ENCODE peak calls at places on chromosomes 3 and 15, in five cellular contexts. Y, D, Q, Z and L are unnamed samples.

GRCh38 chr15:53312707-53313106 is 446.8 kb downstream of the WDR72 start:
- DNase-seq in Y (no peak), D (no peak), Q (no peak), Z (no peak), L (no peak)

GRCh38 chr15:78727561-78727960 is 83.7 kb downstream of the ADAMTS7 start:
- DNase-seq in D (peak; percentile 22), Y (no peak), Q (no peak), Z (no peak), L (no peak)

GRCh38 chr15:96326551-96327154 is 3.8 kb upstream of the NR2F2 start:
- DNase-seq in Z (peak; percentile 73), Q (peak; percentile 54), Y (no peak), D (peak; percentile 63), L (no peak)

GRCh38 chr15:86231864-86232801 is 152.5 kb downstream of the AGBL1 start:
- DNase-seq in Z (peak; percentile 27), Y (no peak), Q (no peak), D (peak; percentile 62), L (no peak)

GRCh38 chr3:48301814-48302194 is 31.7 kb downstream of the SPINK8 start:
- DNase-seq in D (peak; percentile 59), Y (no peak), Z (peak; percentile 64), Q (peak; percentile 48), L (no peak)

GRCh38 chr3:42013652-42014442 is 51.9 kb upstream of the ULK4 start:
- DNase-seq in Q (peak; percentile 69), Z (no peak), Y (no peak), D (no peak), L (peak; percentile 23)

GRCh38 chr15:39736646-39737550 is 45.7 kb downstream of the FSIP1 start:
- DNase-seq in Z (no peak), D (no peak), Q (no peak), Y (no peak), L (no peak)

GRCh38 chr3:112640333-112640863 is 545 bp downstream of the CCDC80 start:
- DNase-seq in Y (peak; percentile 68), D (peak; percentile 91), Z (peak; percentile 94), Q (no peak), L (no peak)

GRCh38 chr15:68769702-68770101 is 51.0 kb downstream of the ANP32A start:
- DNase-seq in Q (no peak), D (no peak), Y (no peak), Z (no peak), L (no peak)

GRCh38 chr3:195847061-195847950 is 35.6 kb upstream of the MUC4 start:
- DNase-seq in Y (no peak), Z (peak; percentile 56), D (no peak), Q (no peak), L (no peak)

GRCh38 chr3:142622447-142622846 is 26.3 kb downstream of the PLS1 start:
- DNase-seq in Z (no peak), D (no peak), Q (no peak), Y (no peak), L (no peak)

GRCh38 chr15:63506537-63507035 is 2.2 kb downstream of the USP3 start:
- DNase-seq in Y (no peak), Q (no peak), Z (peak; percentile 59), D (peak; percentile 74), L (no peak)

GRCh38 chr3:34364345-34364744 is 565.9 kb downstream of the PDCD6IP start:
- DNase-seq in Y (no peak), Z (no peak), D (peak; percentile 68), Q (no peak), L (no peak)

GRCh38 chr3:95387242-95388021 is 1324.6 kb downstream of the NSUN3 start:
- DNase-seq in D (no peak), Y (no peak), Q (no peak), Z (no peak), L (no peak)

GRCh38 chr15:45254405-45255293 is 2.6 kb downstream of the SLC28A2 start:
- DNase-seq in Z (peak; percentile 37), Y (peak; percentile 6), D (peak; percentile 60), Q (no peak), L (no peak)

GRCh38 chr3:170220871-170221270 is 1.4 kb upstream of the PRKCI start:
- DNase-seq in Y (no peak), Q (no peak), Z (peak; percentile 24), D (peak; percentile 43), L (no peak)

GRCh38 chr3:120850326-120851295 is 57.4 kb upstream of the STXBP5L start:
- DNase-seq in D (no peak), Z (peak; percentile 21), Q (no peak), Y (no peak), L (no peak)

GRCh38 chr3:9727743-9728142 is 3.8 kb upstream of the BRPF1 start:
- DNase-seq in Z (peak; percentile 56), Y (no peak), D (peak; percentile 54), Q (no peak), L (no peak)

GRCh38 chr15:48653913-48654630 is 8.6 kb upstream of the FBN1 start:
- DNase-seq in Y (no peak), D (no peak), Z (no peak), Q (no peak), L (no peak)

GRCh38 chr3:16511561-16512434 is 1.7 kb downstream of the RFTN1 start:
- DNase-seq in Z (peak; percentile 78), Y (peak; percentile 30), D (peak; percentile 50), Q (peak; percentile 60), L (no peak)

GRCh38 chr15:77859491-77860060 is 217.9 kb downstream of the TBC1D2B start:
- DNase-seq in Y (no peak), D (no peak), Z (no peak), Q (peak; percentile 24), L (no peak)

GRCh38 chr3:137763594-137763938 is 549 bp upstream of the SOX14 start:
- DNase-seq in Z (no peak), D (no peak), Y (no peak), Q (no peak), L (no peak)

GRCh38 chr15:49644364-49644794 is 23.5 kb downstream of the DTWD1 start:
- DNase-seq in Q (no peak), Z (no peak), D (no peak), Y (no peak), L (no peak)

GRCh38 chr3:100104817-100105413 is 9.4 kb downstream of the FILIP1L start:
- DNase-seq in Z (no peak), Y (no peak), D (no peak), Q (no peak), L (no peak)

DNA sequence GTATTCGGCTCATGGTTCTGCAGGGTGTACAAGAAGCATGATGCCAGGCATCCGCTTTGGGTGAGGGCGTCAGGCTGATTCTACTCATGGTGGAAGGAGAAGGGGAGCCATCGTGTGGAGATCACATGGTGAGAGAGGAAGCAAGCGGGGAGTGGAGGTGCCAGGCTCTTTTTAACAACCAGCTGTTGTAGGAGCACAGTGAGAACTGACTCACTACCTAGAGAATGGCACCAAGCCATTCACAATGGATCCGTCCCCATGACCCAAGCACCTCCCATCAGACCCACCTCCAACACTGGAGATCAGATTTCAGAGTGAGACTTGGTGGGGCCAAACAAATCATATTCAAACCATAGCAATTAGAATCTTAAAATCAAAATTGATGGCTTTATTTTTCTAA is 259.8 kb upstream of the CTDSPL start:
- DNase-seq in Q (no peak), Y (no peak), Z (peak; percentile 29), D (no peak), L (no peak)
- TF ChIP-seq CTCF in Q (no peak), Y (no peak), Z (no peak), D (no peak), L (no peak)

DNA sequence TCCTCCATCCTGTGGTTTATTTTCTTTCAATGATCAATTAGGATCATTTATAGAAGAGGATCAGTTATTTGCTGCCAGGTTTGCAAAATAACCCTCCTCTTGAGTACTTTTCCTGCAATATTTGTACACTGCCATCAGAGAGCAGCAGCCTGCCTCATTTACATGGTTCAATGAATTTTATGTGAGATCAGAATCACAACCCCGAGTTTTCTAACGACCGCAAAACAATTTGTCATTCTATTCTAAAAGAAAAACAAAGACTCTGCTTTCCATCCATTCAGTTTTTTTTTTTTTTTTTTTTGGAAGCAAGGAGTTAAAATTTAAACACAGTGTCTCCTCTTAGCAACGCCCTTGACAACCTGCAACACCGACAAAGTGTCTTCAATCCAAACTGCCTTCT is 146.9 kb downstream of the RAB11A start:
- DNase-seq in D (no peak), Y (no peak), Q (no peak), Z (no peak), L (no peak)
- TF ChIP-seq CTCF in D (no peak), Y (no peak), Q (no peak), Z (no peak), L (peak; percentile 15)

GRCh38 chr3:51539291-51539891 is 872 bp downstream of the RAD54L2 start:
- DNase-seq in Z (peak; percentile 79), Q (no peak), D (peak; percentile 64), Y (no peak), L (no peak)

GRCh38 chr3:51535146-51536019 is 3.1 kb upstream of the RAD54L2 start:
- DNase-seq in Z (no peak), D (peak; percentile 8), Q (no peak), Y (no peak), L (no peak)

GRCh38 chr3:51544011-51544775 is 5.7 kb downstream of the RAD54L2 start:
- DNase-seq in D (no peak), Q (no peak), Y (no peak), Z (peak; percentile 11), L (no peak)

GRCh38 chr3:51538115-51538458 is 432 bp upstream of the RAD54L2 start:
- DNase-seq in Y (no peak), Z (peak; percentile 17), Q (no peak), D (peak; percentile 11), L (no peak)

DNA sequence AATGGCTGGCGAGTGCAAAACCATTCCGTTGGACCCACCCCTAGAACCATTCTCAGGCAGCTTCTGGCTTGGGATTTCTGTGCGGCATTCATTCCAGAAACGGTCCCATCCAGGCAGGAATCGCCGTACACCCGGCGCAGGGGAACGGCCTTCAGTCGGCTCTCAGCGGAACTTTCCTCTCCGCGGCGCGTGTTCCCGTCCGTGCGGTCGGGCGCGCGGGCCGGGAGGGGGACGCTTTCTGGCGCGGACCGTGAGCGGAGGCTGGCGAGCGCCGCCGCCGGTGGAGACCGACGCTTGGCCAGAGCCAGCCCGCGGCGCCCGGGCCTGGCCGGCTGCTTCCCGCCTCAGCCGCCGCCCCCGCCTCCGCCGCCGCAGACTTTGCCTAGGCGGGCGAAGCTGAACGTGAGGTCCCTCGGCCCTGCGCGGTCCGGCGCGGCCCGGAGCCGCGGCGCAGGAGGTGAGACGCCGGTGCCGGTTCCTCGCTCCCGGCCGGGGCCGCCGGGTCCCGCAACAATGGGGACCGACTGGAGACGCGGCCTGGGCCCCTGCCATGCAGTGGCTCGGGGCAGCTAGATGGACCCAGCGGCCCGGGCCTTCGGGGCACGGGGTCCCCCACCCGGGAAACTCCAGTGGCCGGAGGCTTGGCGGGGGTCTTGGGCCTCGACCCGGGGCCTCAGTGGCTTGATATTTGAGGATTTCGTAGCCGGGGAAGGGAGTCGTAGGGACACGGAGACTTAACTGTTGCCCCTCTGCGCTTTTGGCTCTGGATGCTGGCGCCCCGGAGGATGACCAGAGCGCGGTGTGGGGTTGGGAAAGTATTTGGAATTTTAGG is at the start of gene RAD54L2:
- DNase-seq in D (peak; percentile 92), Q (peak; percentile 88), Y (peak; percentile 59), Z (peak; percentile 77), L (peak; percentile 61)
- TF ChIP-seq CTCF in D (peak; percentile 6), Q (peak; percentile 44), Y (no peak), Z (no peak), L (peak; percentile 35)

GRCh38 chr15:58057559-58057958 is 8.0 kb downstream of the ALDH1A2 start:
- DNase-seq in D (peak; percentile 60), Q (no peak), Y (no peak), Z (no peak), L (no peak)

GRCh38 chr15:58053236-58054153 is 12.0 kb downstream of the ALDH1A2 start:
- DNase-seq in Z (no peak), Q (no peak), D (no peak), Y (no peak), L (no peak)

GRCh38 chr15:58058068-58058467 is 7.4 kb downstream of the ALDH1A2 start:
- DNase-seq in D (no peak), Y (no peak), Q (no peak), Z (no peak), L (no peak)

GRCh38 chr15:58058729-58059128 is 6.8 kb downstream of the ALDH1A2 start:
- DNase-seq in Z (no peak), Q (no peak), Y (no peak), D (peak; percentile 19), L (no peak)

GRCh38 chr15:58056015-58056414 is 9.5 kb downstream of the ALDH1A2 start:
- DNase-seq in Q (no peak), D (no peak), Y (no peak), Z (no peak), L (no peak)
- TF ChIP-seq CTCF in Q (no peak), D (peak; percentile 33), Y (peak; percentile 20), Z (peak; percentile 17), L (peak; percentile 27)